ENCODE peak calls at places on chromosomes 12 and 14, in five cellular contexts. I, M, B, L and D are unnamed samples.

GRCh38 chr12:6942331-6942665 is 1.3 kb upstream of the RNU7-1 start:
- DNase-seq in L (no peak), I (no peak), B (no peak), M (no peak), D (no peak)

GRCh38 chr12:102439391-102440108 is 40.8 kb downstream of the IGF1 start:
- DNase-seq in L (no peak), B (no peak), I (no peak), M (no peak), D (no peak)

GRCh38 chr14:50062438-50063039 is 53.8 kb downstream of the VCPKMT start:
- DNase-seq in B (peak), L (peak), M (no peak), I (peak), D (peak)

GRCh38 chr14:69715725-69716482 is 51.0 kb upstream of the SRSF5 start:
- DNase-seq in L (no peak), B (peak), M (peak), I (peak), D (no peak)

GRCh38 chr12:68537571-68537970 is 73.1 kb upstream of the RAP1B start:
- DNase-seq in M (no peak), L (no peak), I (no peak), B (no peak), D (no peak)

GRCh38 chr14:33210304-33210703 is 271.6 kb downstream of the NPAS3 start:
- DNase-seq in B (no peak), L (no peak), I (peak), M (no peak), D (no peak)

GRCh38 chr12:98803468-98804209 is 158.5 kb downstream of the APAF1 start:
- DNase-seq in L (no peak), B (no peak), I (peak), M (no peak), D (no peak)

GRCh38 chr12:46152456-46152855 is 116.4 kb downstream of the SLC38A1 start:
- DNase-seq in B (no peak), I (no peak), L (no peak), M (no peak), D (no peak)

GRCh38 chr12:112841891-112842290 is 50.3 kb downstream of the RPH3A start:
- DNase-seq in I (no peak), L (no peak), B (peak), M (no peak), D (no peak)

GRCh38 chr14:103974575-103974974 is 32.2 kb upstream of the RD3L start:
- DNase-seq in B (no peak), I (no peak), L (no peak), M (no peak), D (no peak)

GRCh38 chr14:104190396-104191000 is 52.1 kb downstream of the KIF26A start:
- DNase-seq in I (no peak), B (no peak), L (no peak), M (no peak), D (no peak)

GRCh38 chr12:64650762-64651161 is 40.5 kb downstream of the RASSF3 start:
- DNase-seq in L (no peak), B (no peak), I (no peak), M (no peak), D (no peak)

GRCh38 chr12:64655141-64655540 is 44.8 kb downstream of the RASSF3 start:
- DNase-seq in M (no peak), B (no peak), L (no peak), I (no peak), D (no peak)

GRCh38 chr12:64652346-64652745 is 42.1 kb downstream of the RASSF3 start:
- DNase-seq in B (no peak), L (no peak), M (no peak), I (no peak), D (peak)

GRCh38 chr12:64656429-64656828 is 46.1 kb downstream of the RASSF3 start:
- DNase-seq in L (no peak), M (no peak), I (no peak), B (no peak), D (no peak)

GRCh38 chr12:64653123-64653522 is 42.8 kb downstream of the RASSF3 start:
- DNase-seq in I (no peak), M (no peak), L (no peak), B (no peak), D (no peak)
- H3K27ac ChIP-seq in I (no peak), M (peak), L (peak), B (no peak), D (no peak)

GRCh38 chr12:89949457-89950195 is 241.0 kb upstream of the ATP2B1 start:
- DNase-seq in B (peak), M (peak), I (peak), L (peak), D (peak)
- H3K27ac ChIP-seq in B (peak), M (no peak), I (peak), L (peak), D (no peak)

GRCh38 chr12:117857632-117858274 is 111.0 kb downstream of the KSR2 start:
- DNase-seq in I (peak), M (no peak), B (peak), L (peak), D (peak)

GRCh38 chr12:117855165-117855564 is 113.6 kb downstream of the KSR2 start:
- DNase-seq in L (no peak), I (no peak), M (no peak), B (no peak), D (no peak)

GRCh38 chr12:117850048-117850447 is 118.7 kb downstream of the KSR2 start:
- DNase-seq in M (no peak), I (peak), L (no peak), B (peak), D (peak)

GRCh38 chr12:117854339-117855012 is 114.3 kb downstream of the KSR2 start:
- DNase-seq in M (no peak), B (peak), L (no peak), I (peak), D (peak)

GRCh38 chr12:117853600-117853999 is 115.2 kb downstream of the KSR2 start:
- DNase-seq in B (peak), L (no peak), I (peak), M (no peak), D (no peak)
- H3K27ac ChIP-seq in B (no peak), L (no peak), I (no peak), M (no peak), D (no peak)

GRCh38 chr12:111447571-111448265 is 42.0 kb downstream of the SH2B3 start:
- DNase-seq in B (no peak), M (no peak), I (no peak), L (no peak), D (no peak)

GRCh38 chr12:111446631-111447570 is 41.2 kb downstream of the SH2B3 start:
- DNase-seq in I (no peak), L (no peak), M (no peak), B (no peak), D (no peak)

GRCh38 chr12:111448831-111449790 is 43.4 kb downstream of the SH2B3 start:
- DNase-seq in L (no peak), I (no peak), M (no peak), B (no peak), D (no peak)

GRCh38 chr12:111446044-111446581 is 40.4 kb downstream of the SH2B3 start:
- DNase-seq in I (peak), L (no peak), M (no peak), B (no peak), D (no peak)

DNA sequence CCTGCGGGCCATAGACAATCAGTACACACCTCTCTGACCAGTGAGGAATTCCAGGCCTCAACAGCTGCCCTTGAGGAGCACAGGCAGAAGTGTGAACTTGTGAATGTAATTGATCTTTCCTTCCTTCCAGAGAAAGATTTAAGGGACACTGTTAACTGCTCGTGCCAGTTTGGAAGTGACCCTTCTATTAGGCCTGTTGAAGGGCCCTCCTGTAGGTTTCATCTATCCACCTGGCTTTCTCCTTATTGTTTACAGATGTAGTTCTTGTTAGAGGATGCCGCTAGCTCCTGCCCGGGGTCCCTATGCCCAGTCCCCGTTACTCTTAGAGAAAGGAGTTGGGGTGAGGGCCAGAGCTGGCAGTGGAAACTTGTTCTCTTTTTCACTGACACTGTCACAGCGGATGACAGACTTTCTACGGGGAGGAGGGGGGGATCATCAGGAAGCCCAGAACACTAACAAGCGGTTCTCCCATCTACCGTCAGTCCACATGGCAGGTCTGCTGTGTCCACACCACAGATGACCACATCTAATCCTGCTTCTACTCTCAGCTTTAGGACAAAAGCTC is 42.6 kb downstream of the SH2B3 start:
- DNase-seq in L (no peak), I (no peak), B (no peak), M (no peak), D (no peak)
- H3K27ac ChIP-seq in L (no peak), I (peak), B (no peak), M (no peak), D (peak)

GRCh38 chr14:99658218-99658617 is 13.3 kb downstream of the HHIPL1 start:
- DNase-seq in B (no peak), I (no peak), L (no peak), M (no peak), D (no peak)
- H3K27ac ChIP-seq in B (no peak), I (no peak), L (no peak), M (no peak), D (no peak)

GRCh38 chr14:91402278-91403068 is 15.1 kb downstream of the CCDC88C start:
- DNase-seq in B (no peak), M (no peak), I (no peak), L (no peak), D (no peak)

GRCh38 chr14:91401751-91402150 is 15.9 kb downstream of the CCDC88C start:
- DNase-seq in I (no peak), M (no peak), L (no peak), B (no peak), D (no peak)

GRCh38 chr14:91405241-91405721 is 12.3 kb downstream of the CCDC88C start:
- DNase-seq in M (no peak), L (peak), I (no peak), B (no peak), D (no peak)

GRCh38 chr14:91400696-91401095 is 16.9 kb downstream of the CCDC88C start:
- DNase-seq in L (no peak), M (no peak), B (no peak), I (no peak), D (no peak)

GRCh38 chr14:91403069-91403600 is 14.5 kb downstream of the CCDC88C start:
- DNase-seq in B (no peak), M (no peak), L (no peak), I (no peak), D (no peak)
- H3K27ac ChIP-seq in B (no peak), M (no peak), L (peak), I (no peak), D (peak)